ENCODE peak calls at places on chromosomes 5 and 9, in nine cellular contexts. One of them, this sample, is unnamed.

GRCh38 chr5:143170977-143171376 is 232.5 kb downstream of the NR3C1 start:
- DNase-seq in mammary epithelial cell: no peak
- DNase-seq in fibroblast of lung: no peak
- DNase-seq in DND-41: no peak
- DNase-seq in GM23248: no peak
- DNase-seq in IMR-90: no peak
- DNase-seq in endothelial cell of umbilical vein: no peak
- DNase-seq in HCT116: no peak
- DNase-seq in mesenchymal stem cell: no peak
- DNase-seq in this sample: no peak

GRCh38 chr5:154397652-154398406 is 48.0 kb upstream of the SAP30L start:
- DNase-seq in GM23248: no peak
- DNase-seq in mesenchymal stem cell: no peak
- DNase-seq in IMR-90: no peak
- DNase-seq in fibroblast of lung: no peak
- DNase-seq in mammary epithelial cell: no peak
- DNase-seq in endothelial cell of umbilical vein: peak
- DNase-seq in DND-41: no peak
- DNase-seq in HCT116: no peak
- DNase-seq in this sample: no peak

GRCh38 chr5:37835400-37835973 is 4.4 kb downstream of the GDNF start:
- DNase-seq in GM23248: no peak
- DNase-seq in fibroblast of lung: no peak
- DNase-seq in mesenchymal stem cell: no peak
- DNase-seq in HCT116: no peak
- DNase-seq in endothelial cell of umbilical vein: no peak
- DNase-seq in DND-41: no peak
- DNase-seq in IMR-90: no peak
- DNase-seq in mammary epithelial cell: no peak
- DNase-seq in this sample: no peak

GRCh38 chr5:65928341-65928752 is 2.0 kb downstream of the ERBIN start:
- DNase-seq in mesenchymal stem cell: peak
- DNase-seq in DND-41: no peak
- DNase-seq in HCT116: no peak
- DNase-seq in IMR-90: no peak
- DNase-seq in mammary epithelial cell: peak
- DNase-seq in endothelial cell of umbilical vein: peak
- DNase-seq in fibroblast of lung: peak
- DNase-seq in GM23248: peak
- DNase-seq in this sample: no peak

GRCh38 chr9:136682710-136683109 is 4.5 kb downstream of the AGPAT2 start:
- DNase-seq in HCT116: no peak
- DNase-seq in GM23248: no peak
- DNase-seq in mesenchymal stem cell: no peak
- DNase-seq in DND-41: no peak
- DNase-seq in mammary epithelial cell: no peak
- DNase-seq in fibroblast of lung: no peak
- DNase-seq in endothelial cell of umbilical vein: no peak
- DNase-seq in IMR-90: no peak
- DNase-seq in this sample: no peak

GRCh38 chr9:113154471-113154870 is 3.7 kb downstream of the SLC31A2 start:
- DNase-seq in mammary epithelial cell: peak
- DNase-seq in GM23248: peak
- DNase-seq in fibroblast of lung: peak
- DNase-seq in DND-41: no peak
- DNase-seq in mesenchymal stem cell: peak
- DNase-seq in endothelial cell of umbilical vein: no peak
- DNase-seq in IMR-90: peak
- DNase-seq in HCT116: no peak
- DNase-seq in this sample: peak

GRCh38 chr5:171336486-171337206 is 27.6 kb downstream of the TLX3 start:
- DNase-seq in HCT116: peak
- DNase-seq in endothelial cell of umbilical vein: peak
- DNase-seq in IMR-90: peak
- DNase-seq in mammary epithelial cell: peak
- DNase-seq in GM23248: peak
- DNase-seq in DND-41: peak
- DNase-seq in mesenchymal stem cell: peak
- DNase-seq in fibroblast of lung: peak
- DNase-seq in this sample: peak

GRCh38 chr5:142827934-142828576 is 57.9 kb downstream of the ARHGAP26 start:
- DNase-seq in GM23248: peak
- DNase-seq in fibroblast of lung: peak
- DNase-seq in DND-41: no peak
- DNase-seq in IMR-90: peak
- DNase-seq in mesenchymal stem cell: no peak
- DNase-seq in endothelial cell of umbilical vein: no peak
- DNase-seq in HCT116: no peak
- DNase-seq in mammary epithelial cell: no peak
- DNase-seq in this sample: peak

GRCh38 chr9:87800456-87800855 is 74.5 kb downstream of the CTSL start:
- DNase-seq in IMR-90: no peak
- DNase-seq in DND-41: no peak
- DNase-seq in mammary epithelial cell: no peak
- DNase-seq in mesenchymal stem cell: no peak
- DNase-seq in GM23248: no peak
- DNase-seq in fibroblast of lung: no peak
- DNase-seq in endothelial cell of umbilical vein: no peak
- DNase-seq in HCT116: no peak
- DNase-seq in this sample: no peak

GRCh38 chr5:154302181-154302580 is 111.6 kb downstream of the GALNT10 start:
- DNase-seq in mesenchymal stem cell: no peak
- DNase-seq in DND-41: no peak
- DNase-seq in fibroblast of lung: peak
- DNase-seq in mammary epithelial cell: no peak
- DNase-seq in IMR-90: no peak
- DNase-seq in endothelial cell of umbilical vein: no peak
- DNase-seq in HCT116: no peak
- DNase-seq in GM23248: no peak
- DNase-seq in this sample: peak

GRCh38 chr5:139985733-139986132 is 57.4 kb downstream of the NRG2 start:
- DNase-seq in mesenchymal stem cell: peak
- DNase-seq in DND-41: no peak
- DNase-seq in fibroblast of lung: no peak
- DNase-seq in IMR-90: peak
- DNase-seq in HCT116: peak
- DNase-seq in GM23248: peak
- DNase-seq in mammary epithelial cell: peak
- DNase-seq in endothelial cell of umbilical vein: peak
- DNase-seq in this sample: peak
- H3K4me2 ChIP-seq in mesenchymal stem cell: peak
- H3K4me2 ChIP-seq in DND-41: no peak
- H3K4me2 ChIP-seq in fibroblast of lung: peak
- H3K4me2 ChIP-seq in IMR-90: no peak
- H3K4me2 ChIP-seq in HCT116: peak
- H3K4me2 ChIP-seq in GM23248: peak
- H3K4me2 ChIP-seq in mammary epithelial cell: peak
- H3K4me2 ChIP-seq in endothelial cell of umbilical vein: peak
- H3K4me2 ChIP-seq in this sample: peak

GRCh38 chr5:132421442-132421841 is 51.9 kb downstream of the SLC22A5 start:
- DNase-seq in fibroblast of lung: no peak
- DNase-seq in endothelial cell of umbilical vein: no peak
- DNase-seq in GM23248: no peak
- DNase-seq in HCT116: no peak
- DNase-seq in IMR-90: no peak
- DNase-seq in mesenchymal stem cell: no peak
- DNase-seq in mammary epithelial cell: no peak
- DNase-seq in DND-41: no peak
- DNase-seq in this sample: no peak
- H3K9ac ChIP-seq in fibroblast of lung: no peak
- H3K9ac ChIP-seq in endothelial cell of umbilical vein: no peak
- H3K9ac ChIP-seq in GM23248: no peak
- H3K9ac ChIP-seq in HCT116: no peak
- H3K9ac ChIP-seq in IMR-90: no peak
- H3K9ac ChIP-seq in mesenchymal stem cell: peak
- H3K9ac ChIP-seq in mammary epithelial cell: no peak
- H3K9ac ChIP-seq in DND-41: peak
- H3K9ac ChIP-seq in this sample: no peak

DNA sequence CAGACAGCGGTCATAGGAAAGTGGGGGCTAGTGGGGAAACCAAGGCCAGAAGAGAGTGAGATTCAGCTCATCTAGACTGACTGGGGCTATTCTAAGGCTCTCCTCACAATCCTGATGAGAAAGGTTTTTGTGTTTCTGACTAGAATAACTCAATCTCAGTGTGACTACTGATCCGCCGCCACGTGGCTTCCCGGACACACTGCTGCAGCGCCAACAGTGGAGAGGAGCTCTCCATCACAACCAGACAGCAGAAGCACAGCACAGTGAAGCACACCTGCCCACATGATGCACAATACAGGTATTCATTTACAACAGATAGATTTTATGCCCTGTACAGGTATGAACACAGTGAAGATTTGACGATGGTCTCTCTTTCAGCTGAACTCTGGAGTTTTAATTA is 25.4 kb downstream of the NREP start:
- DNase-seq in GM23248: no peak
- DNase-seq in mammary epithelial cell: no peak
- DNase-seq in DND-41: no peak
- DNase-seq in endothelial cell of umbilical vein: no peak
- DNase-seq in IMR-90: no peak
- DNase-seq in fibroblast of lung: no peak
- DNase-seq in mesenchymal stem cell: no peak
- DNase-seq in HCT116: no peak
- DNase-seq in this sample: no peak
- H3K4me2 ChIP-seq in GM23248: no peak
- H3K4me2 ChIP-seq in mammary epithelial cell: no peak
- H3K4me2 ChIP-seq in DND-41: no peak
- H3K4me2 ChIP-seq in endothelial cell of umbilical vein: no peak
- H3K4me2 ChIP-seq in IMR-90: no peak
- H3K4me2 ChIP-seq in fibroblast of lung: no peak
- H3K4me2 ChIP-seq in mesenchymal stem cell: no peak
- H3K4me2 ChIP-seq in HCT116: no peak
- H3K4me2 ChIP-seq in this sample: no peak

GRCh38 chr9:5360341-5360740 is 20.7 kb upstream of the RLN1 start:
- DNase-seq in fibroblast of lung: no peak
- DNase-seq in mesenchymal stem cell: no peak
- DNase-seq in IMR-90: no peak
- DNase-seq in DND-41: no peak
- DNase-seq in HCT116: no peak
- DNase-seq in GM23248: no peak
- DNase-seq in endothelial cell of umbilical vein: no peak
- DNase-seq in mammary epithelial cell: no peak
- DNase-seq in this sample: no peak
- H3K9ac ChIP-seq in fibroblast of lung: no peak
- H3K9ac ChIP-seq in mesenchymal stem cell: no peak
- H3K9ac ChIP-seq in IMR-90: no peak
- H3K9ac ChIP-seq in DND-41: no peak
- H3K9ac ChIP-seq in HCT116: no peak
- H3K9ac ChIP-seq in GM23248: no peak
- H3K9ac ChIP-seq in endothelial cell of umbilical vein: no peak
- H3K9ac ChIP-seq in mammary epithelial cell: no peak
- H3K9ac ChIP-seq in this sample: no peak

DNA sequence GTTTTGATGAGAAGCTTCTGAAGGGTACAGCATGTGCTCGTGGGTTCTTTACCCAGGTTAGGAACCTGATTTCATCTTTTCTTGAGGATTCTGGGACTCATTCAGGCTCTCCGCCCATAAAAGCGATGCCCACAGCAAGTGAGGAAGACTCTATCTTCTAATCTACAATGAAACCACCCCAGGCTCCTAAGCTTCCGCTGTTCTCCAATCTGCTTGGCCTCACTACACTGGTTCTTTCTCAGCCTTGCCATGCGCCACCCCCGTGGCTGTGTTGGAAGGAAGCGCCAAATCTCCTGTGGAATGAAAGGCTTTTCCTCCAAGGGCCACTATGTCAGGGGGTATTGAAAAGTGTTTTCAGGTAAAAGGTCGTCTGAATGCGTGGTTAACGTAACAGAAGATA is 135.6 kb downstream of the MYO10 start:
- DNase-seq in DND-41: no peak
- DNase-seq in HCT116: no peak
- DNase-seq in endothelial cell of umbilical vein: no peak
- DNase-seq in fibroblast of lung: no peak
- DNase-seq in mammary epithelial cell: no peak
- DNase-seq in GM23248: no peak
- DNase-seq in mesenchymal stem cell: no peak
- DNase-seq in IMR-90: no peak
- DNase-seq in this sample: no peak
- H3K4me2 ChIP-seq in DND-41: no peak
- H3K4me2 ChIP-seq in HCT116: no peak
- H3K4me2 ChIP-seq in endothelial cell of umbilical vein: no peak
- H3K4me2 ChIP-seq in fibroblast of lung: no peak
- H3K4me2 ChIP-seq in mammary epithelial cell: no peak
- H3K4me2 ChIP-seq in GM23248: no peak
- H3K4me2 ChIP-seq in mesenchymal stem cell: no peak
- H3K4me2 ChIP-seq in IMR-90: no peak
- H3K4me2 ChIP-seq in this sample: no peak

DNA sequence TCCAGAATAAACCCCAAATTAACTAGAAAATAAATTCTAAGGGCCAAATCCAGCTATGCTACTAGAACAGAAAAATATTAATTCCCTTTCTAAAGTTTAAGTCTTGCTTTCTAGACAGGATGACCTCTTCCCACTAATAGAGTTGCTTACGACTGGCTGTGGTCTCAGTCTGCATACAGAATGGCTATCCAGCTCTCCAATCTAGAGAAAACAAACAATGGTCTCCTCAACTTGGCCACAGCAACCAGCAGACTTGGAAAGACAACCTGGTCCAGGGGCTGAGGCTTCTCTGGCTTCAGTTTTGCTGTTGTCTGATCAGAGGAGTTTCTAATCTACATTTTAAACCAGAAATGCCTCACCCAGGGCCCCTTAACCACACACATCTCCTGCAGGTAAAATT is 28.9 kb downstream of the RASEF start:
- DNase-seq in mammary epithelial cell: no peak
- DNase-seq in DND-41: no peak
- DNase-seq in GM23248: no peak
- DNase-seq in endothelial cell of umbilical vein: no peak
- DNase-seq in mesenchymal stem cell: peak
- DNase-seq in IMR-90: peak
- DNase-seq in fibroblast of lung: no peak
- DNase-seq in HCT116: no peak
- DNase-seq in this sample: peak
- H3K9ac ChIP-seq in mammary epithelial cell: peak
- H3K9ac ChIP-seq in DND-41: no peak
- H3K9ac ChIP-seq in GM23248: no peak
- H3K9ac ChIP-seq in endothelial cell of umbilical vein: no peak
- H3K9ac ChIP-seq in mesenchymal stem cell: no peak
- H3K9ac ChIP-seq in IMR-90: no peak
- H3K9ac ChIP-seq in fibroblast of lung: no peak
- H3K9ac ChIP-seq in HCT116: no peak
- H3K9ac ChIP-seq in this sample: no peak